ENCODE peak calls at places on chromosomes 16 and 17, in five cellular contexts. One of them, this sample, is unnamed.
A peak's percentile ranks its signal among the peaks of the same experiment; 100 is the strongest.

GRCh38 chr16:1333149-1333812 is at the start of gene BAIAP3:
- DNase-seq in HCT116: no peak
- DNase-seq in K562: peak; percentile 90
- DNase-seq in GM12878: no peak
- DNase-seq in SK-N-SH: peak; percentile 92
- DNase-seq in this sample: no peak

GRCh38 chr16:76535-77272 is 1.3 kb upstream of the MPG start:
- DNase-seq in K562: peak; percentile 86
- DNase-seq in HCT116: no peak
- DNase-seq in SK-N-SH: no peak
- DNase-seq in GM12878: no peak
- DNase-seq in this sample: peak; percentile 66

GRCh38 chr16:31458073-31458834 is 1.0 kb upstream of the ARMC5 start:
- DNase-seq in GM12878: no peak
- DNase-seq in K562: peak; percentile 56
- DNase-seq in HCT116: no peak
- DNase-seq in SK-N-SH: peak; percentile 58
- DNase-seq in this sample: peak; percentile 95

GRCh38 chr17:75730065-75730464 is 8.8 kb downstream of the ITGB4 start:
- DNase-seq in SK-N-SH: no peak
- DNase-seq in HCT116: no peak
- DNase-seq in K562: no peak
- DNase-seq in GM12878: no peak
- DNase-seq in this sample: no peak

GRCh38 chr17:31492880-31493655 is 101.6 kb downstream of the RAB11FIP4 start:
- DNase-seq in HCT116: no peak
- DNase-seq in SK-N-SH: no peak
- DNase-seq in GM12878: peak; percentile 58
- DNase-seq in K562: peak; percentile 63
- DNase-seq in this sample: no peak

GRCh38 chr16:72844225-72844920 is 203.6 kb downstream of the ZFHX3 start:
- DNase-seq in SK-N-SH: no peak
- DNase-seq in HCT116: no peak
- DNase-seq in K562: no peak
- DNase-seq in GM12878: peak; percentile 11
- DNase-seq in this sample: no peak

GRCh38 chr17:55770220-55770870 is 19.5 kb downstream of the PCTP start:
- DNase-seq in K562: peak; percentile 39
- DNase-seq in HCT116: peak; percentile 43
- DNase-seq in SK-N-SH: peak; percentile 73
- DNase-seq in GM12878: no peak
- DNase-seq in this sample: peak; percentile 68

GRCh38 chr17:78708510-78708973 is 73.5 kb downstream of the CYTH1 start:
- DNase-seq in GM12878: no peak
- DNase-seq in K562: peak; percentile 59
- DNase-seq in SK-N-SH: peak; percentile 86
- DNase-seq in HCT116: peak; percentile 56
- DNase-seq in this sample: peak; percentile 85

GRCh38 chr17:6233339-6233738 is 163.2 kb downstream of the WSCD1 start:
- DNase-seq in K562: no peak
- DNase-seq in SK-N-SH: no peak
- DNase-seq in GM12878: peak; percentile 1
- DNase-seq in HCT116: no peak
- DNase-seq in this sample: no peak

GRCh38 chr17:77356690-77357201 is 216.0 kb downstream of the SEC14L1 start:
- DNase-seq in K562: no peak
- DNase-seq in GM12878: no peak
- DNase-seq in SK-N-SH: no peak
- DNase-seq in HCT116: no peak
- DNase-seq in this sample: no peak

GRCh38 chr17:17079761-17080160 is 37.5 kb downstream of the MPRIP start:
- DNase-seq in GM12878: no peak
- DNase-seq in SK-N-SH: no peak
- DNase-seq in K562: no peak
- DNase-seq in HCT116: no peak
- DNase-seq in this sample: no peak
- TF ChIP-seq ZBTB33 in GM12878: no peak
- TF ChIP-seq ZBTB33 in SK-N-SH: no peak
- TF ChIP-seq ZBTB33 in K562: no peak
- TF ChIP-seq ZBTB33 in HCT116: no peak
- TF ChIP-seq ZBTB33 in this sample: no peak

DNA sequence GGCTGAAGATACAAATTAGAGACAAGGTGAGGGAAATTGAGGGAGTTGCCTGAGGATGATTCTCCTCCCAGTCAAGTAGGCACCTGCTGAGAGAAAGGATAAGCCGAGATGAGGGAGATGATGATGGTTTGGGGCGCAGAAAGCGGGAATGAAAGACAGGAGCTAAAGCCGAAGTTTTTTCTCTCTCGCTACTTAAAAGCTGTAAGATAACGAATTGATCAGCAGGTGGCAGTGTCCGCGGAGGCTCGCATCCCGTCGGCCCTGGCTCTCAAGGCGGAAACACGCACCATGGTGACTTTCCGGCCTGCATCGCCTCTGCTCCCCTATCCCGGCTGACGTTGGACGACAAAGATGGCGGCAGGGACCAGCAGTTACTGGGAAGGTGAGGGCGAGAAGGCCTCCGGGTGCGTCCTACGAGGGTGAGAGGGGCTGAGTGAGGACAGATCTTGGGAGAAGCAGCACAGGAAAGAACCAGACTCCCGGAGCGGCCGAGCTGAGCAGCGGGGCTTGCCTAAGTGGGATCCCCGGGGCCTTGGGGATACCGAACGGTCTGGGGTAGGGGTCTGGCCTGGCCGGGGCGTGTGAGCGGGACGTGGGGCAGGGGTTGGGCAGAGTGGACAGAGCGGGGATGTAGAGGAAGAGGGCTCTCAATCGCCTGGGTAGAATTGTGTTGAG is at the start of gene GOSR1:
- DNase-seq in HCT116: peak; percentile 91
- DNase-seq in GM12878: peak; percentile 79
- DNase-seq in SK-N-SH: peak; percentile 89
- DNase-seq in K562: peak; percentile 86
- DNase-seq in this sample: peak; percentile 90
- TF ChIP-seq JUND in HCT116: no peak
- TF ChIP-seq JUND in GM12878: no peak
- TF ChIP-seq JUND in SK-N-SH: no peak
- TF ChIP-seq JUND in K562: peak; percentile 70
- TF ChIP-seq JUND in this sample: peak; percentile 69

GRCh38 chr17:29495011-29495410 is 71.8 kb downstream of the ABHD15 start:
- DNase-seq in SK-N-SH: no peak
- DNase-seq in HCT116: no peak
- DNase-seq in GM12878: no peak
- DNase-seq in K562: no peak
- DNase-seq in this sample: no peak
- TF ChIP-seq ZBTB33 in SK-N-SH: no peak
- TF ChIP-seq ZBTB33 in HCT116: no peak
- TF ChIP-seq ZBTB33 in GM12878: no peak
- TF ChIP-seq ZBTB33 in K562: no peak
- TF ChIP-seq ZBTB33 in this sample: no peak

GRCh38 chr16:29007865-29008593 is 23.2 kb downstream of the LAT start:
- DNase-seq in HCT116: no peak
- DNase-seq in K562: peak; percentile 47
- DNase-seq in GM12878: no peak
- DNase-seq in SK-N-SH: no peak
- DNase-seq in this sample: no peak
- TF ChIP-seq JUND in HCT116: no peak
- TF ChIP-seq JUND in K562: peak; percentile 39
- TF ChIP-seq JUND in GM12878: no peak
- TF ChIP-seq JUND in SK-N-SH: no peak
- TF ChIP-seq JUND in this sample: no peak

GRCh38 chr16:23807028-23807427 is 28.8 kb upstream of the PRKCB start:
- DNase-seq in SK-N-SH: no peak
- DNase-seq in GM12878: no peak
- DNase-seq in K562: no peak
- DNase-seq in HCT116: no peak
- DNase-seq in this sample: no peak

GRCh38 chr16:23801387-23801786 is 34.4 kb upstream of the PRKCB start:
- DNase-seq in GM12878: no peak
- DNase-seq in HCT116: peak; percentile 63
- DNase-seq in K562: peak; percentile 76
- DNase-seq in SK-N-SH: peak; percentile 63
- DNase-seq in this sample: peak; percentile 57

GRCh38 chr16:23803591-23804123 is 32.1 kb upstream of the PRKCB start:
- DNase-seq in HCT116: peak; percentile 57
- DNase-seq in GM12878: no peak
- DNase-seq in K562: peak; percentile 84
- DNase-seq in SK-N-SH: peak; percentile 66
- DNase-seq in this sample: peak; percentile 43
- TF ChIP-seq ZBTB33 in HCT116: no peak
- TF ChIP-seq ZBTB33 in GM12878: no peak
- TF ChIP-seq ZBTB33 in K562: no peak
- TF ChIP-seq ZBTB33 in SK-N-SH: no peak
- TF ChIP-seq ZBTB33 in this sample: no peak

GRCh38 chr17:44900894-44901293 is 1.6 kb upstream of the EFTUD2 start:
- DNase-seq in HCT116: no peak
- DNase-seq in GM12878: no peak
- DNase-seq in K562: no peak
- DNase-seq in SK-N-SH: no peak
- DNase-seq in this sample: no peak
- TF ChIP-seq JUND in HCT116: no peak
- TF ChIP-seq JUND in GM12878: no peak
- TF ChIP-seq JUND in K562: no peak
- TF ChIP-seq JUND in SK-N-SH: peak; percentile 24
- TF ChIP-seq JUND in this sample: no peak

GRCh38 chr17:8467527-8467926 is 31.8 kb downstream of the NDEL1 start:
- DNase-seq in SK-N-SH: no peak
- DNase-seq in HCT116: no peak
- DNase-seq in K562: no peak
- DNase-seq in GM12878: no peak
- DNase-seq in this sample: no peak

GRCh38 chr17:8468988-8469387 is 33.3 kb downstream of the NDEL1 start:
- DNase-seq in GM12878: no peak
- DNase-seq in K562: no peak
- DNase-seq in SK-N-SH: no peak
- DNase-seq in HCT116: no peak
- DNase-seq in this sample: no peak

GRCh38 chr17:8466466-8466865 is 30.8 kb downstream of the NDEL1 start:
- DNase-seq in GM12878: no peak
- DNase-seq in K562: no peak
- DNase-seq in SK-N-SH: no peak
- DNase-seq in HCT116: no peak
- DNase-seq in this sample: no peak

GRCh38 chr17:8466873-8467272 is 31.2 kb downstream of the NDEL1 start:
- DNase-seq in GM12878: no peak
- DNase-seq in K562: no peak
- DNase-seq in SK-N-SH: no peak
- DNase-seq in HCT116: no peak
- DNase-seq in this sample: no peak

GRCh38 chr17:8468109-8468508 is 32.4 kb downstream of the NDEL1 start:
- DNase-seq in SK-N-SH: no peak
- DNase-seq in K562: no peak
- DNase-seq in GM12878: no peak
- DNase-seq in HCT116: no peak
- DNase-seq in this sample: no peak
- TF ChIP-seq ZBTB33 in SK-N-SH: no peak
- TF ChIP-seq ZBTB33 in K562: no peak
- TF ChIP-seq ZBTB33 in GM12878: no peak
- TF ChIP-seq ZBTB33 in HCT116: no peak
- TF ChIP-seq ZBTB33 in this sample: no peak

GRCh38 chr16:3001316-3001715 is 11.4 kb upstream of the CLDN9 start:
- DNase-seq in SK-N-SH: no peak
- DNase-seq in HCT116: no peak
- DNase-seq in K562: no peak
- DNase-seq in GM12878: no peak
- DNase-seq in this sample: no peak

GRCh38 chr16:3003582-3004270 is 9.0 kb upstream of the CLDN9 start:
- DNase-seq in SK-N-SH: peak; percentile 99
- DNase-seq in K562: peak; percentile 99
- DNase-seq in HCT116: peak; percentile 99
- DNase-seq in GM12878: peak; percentile 97
- DNase-seq in this sample: peak; percentile 97

GRCh38 chr16:3007059-3007956 is 5.4 kb upstream of the CLDN9 start:
- DNase-seq in SK-N-SH: no peak
- DNase-seq in GM12878: no peak
- DNase-seq in HCT116: no peak
- DNase-seq in K562: no peak
- DNase-seq in this sample: no peak

GRCh38 chr16:3004781-3005284 is 7.9 kb upstream of the CLDN9 start:
- DNase-seq in GM12878: no peak
- DNase-seq in HCT116: no peak
- DNase-seq in K562: peak; percentile 64
- DNase-seq in SK-N-SH: peak; percentile 58
- DNase-seq in this sample: peak; percentile 65

GRCh38 chr16:3004319-3004718 is 8.4 kb upstream of the CLDN9 start:
- DNase-seq in HCT116: no peak
- DNase-seq in GM12878: no peak
- DNase-seq in SK-N-SH: no peak
- DNase-seq in K562: no peak
- DNase-seq in this sample: no peak
- TF ChIP-seq JUND in HCT116: no peak
- TF ChIP-seq JUND in GM12878: no peak
- TF ChIP-seq JUND in SK-N-SH: no peak
- TF ChIP-seq JUND in K562: no peak
- TF ChIP-seq JUND in this sample: no peak

GRCh38 chr17:64410750-64411490 is 20.3 kb upstream of the PECAM1 start:
- DNase-seq in K562: no peak
- DNase-seq in GM12878: no peak
- DNase-seq in HCT116: no peak
- DNase-seq in SK-N-SH: no peak
- DNase-seq in this sample: no peak
- TF ChIP-seq ZBTB33 in K562: no peak
- TF ChIP-seq ZBTB33 in GM12878: no peak
- TF ChIP-seq ZBTB33 in HCT116: no peak
- TF ChIP-seq ZBTB33 in SK-N-SH: no peak
- TF ChIP-seq ZBTB33 in this sample: no peak

GRCh38 chr17:14736631-14737030 is 435.8 kb downstream of the HS3ST3B1 start:
- DNase-seq in SK-N-SH: no peak
- DNase-seq in K562: no peak
- DNase-seq in HCT116: no peak
- DNase-seq in GM12878: no peak
- DNase-seq in this sample: no peak

GRCh38 chr17:14738652-14738988 is 437.7 kb downstream of the HS3ST3B1 start:
- DNase-seq in GM12878: no peak
- DNase-seq in SK-N-SH: no peak
- DNase-seq in K562: no peak
- DNase-seq in HCT116: no peak
- DNase-seq in this sample: no peak

GRCh38 chr17:14741516-14741915 is 440.6 kb downstream of the HS3ST3B1 start:
- DNase-seq in K562: no peak
- DNase-seq in GM12878: no peak
- DNase-seq in HCT116: no peak
- DNase-seq in SK-N-SH: no peak
- DNase-seq in this sample: no peak

GRCh38 chr17:14737984-14738651 is 437.2 kb downstream of the HS3ST3B1 start:
- DNase-seq in K562: no peak
- DNase-seq in GM12878: no peak
- DNase-seq in HCT116: no peak
- DNase-seq in SK-N-SH: no peak
- DNase-seq in this sample: peak; percentile 97

GRCh38 chr17:14739656-14740431 is 439.0 kb downstream of the HS3ST3B1 start:
- DNase-seq in GM12878: no peak
- DNase-seq in HCT116: no peak
- DNase-seq in K562: no peak
- DNase-seq in SK-N-SH: no peak
- DNase-seq in this sample: no peak
- TF ChIP-seq JUND in GM12878: no peak
- TF ChIP-seq JUND in HCT116: no peak
- TF ChIP-seq JUND in K562: no peak
- TF ChIP-seq JUND in SK-N-SH: no peak
- TF ChIP-seq JUND in this sample: no peak

This sample was measured in HepG2.